ENCODE peak calls at places on chromosomes 1 and 21, in eight cellular contexts. One of them, this sample, is unnamed.

GRCh38 chr1:83418558-83418957 is 580.4 kb downstream of the TTLL7 start:
- DNase-seq in cardiac muscle cell: no peak
- DNase-seq in upper lobe of left lung: no peak
- DNase-seq in nephron progenitor cell: no peak
- DNase-seq in dorsolateral prefrontal cortex: no peak
- DNase-seq in RWPE1: no peak
- DNase-seq in heart right ventricle: no peak
- DNase-seq in GM13977: no peak
- DNase-seq in this sample: no peak

GRCh38 chr1:15409400-15410222 is at the start of gene EFHD2:
- DNase-seq in nephron progenitor cell: peak; percentile 86
- DNase-seq in RWPE1: peak; percentile 80
- DNase-seq in GM13977: peak; percentile 96
- DNase-seq in upper lobe of left lung: peak; percentile 96
- DNase-seq in heart right ventricle: peak; percentile 85
- DNase-seq in cardiac muscle cell: peak; percentile 87
- DNase-seq in dorsolateral prefrontal cortex: no peak
- DNase-seq in this sample: peak; percentile 62

GRCh38 chr1:12153181-12153785 is 13.5 kb upstream of the TNFRSF1B start:
- DNase-seq in GM13977: no peak
- DNase-seq in cardiac muscle cell: no peak
- DNase-seq in RWPE1: no peak
- DNase-seq in upper lobe of left lung: peak; percentile 63
- DNase-seq in dorsolateral prefrontal cortex: peak; percentile 44
- DNase-seq in heart right ventricle: no peak
- DNase-seq in nephron progenitor cell: no peak
- DNase-seq in this sample: no peak

GRCh38 chr1:42037586-42037985 is 115.6 kb upstream of the GUCA2B start:
- DNase-seq in upper lobe of left lung: no peak
- DNase-seq in GM13977: no peak
- DNase-seq in RWPE1: no peak
- DNase-seq in dorsolateral prefrontal cortex: no peak
- DNase-seq in heart right ventricle: no peak
- DNase-seq in nephron progenitor cell: no peak
- DNase-seq in cardiac muscle cell: no peak
- DNase-seq in this sample: no peak

GRCh38 chr1:113488576-113489177 is 98.4 kb downstream of the MAGI3 start:
- DNase-seq in cardiac muscle cell: no peak
- DNase-seq in dorsolateral prefrontal cortex: no peak
- DNase-seq in RWPE1: no peak
- DNase-seq in nephron progenitor cell: no peak
- DNase-seq in GM13977: no peak
- DNase-seq in heart right ventricle: no peak
- DNase-seq in upper lobe of left lung: peak; percentile 13
- DNase-seq in this sample: no peak

GRCh38 chr1:10667815-10668214 is 128.6 kb downstream of the CASZ1 start:
- DNase-seq in RWPE1: no peak
- DNase-seq in upper lobe of left lung: peak; percentile 73
- DNase-seq in heart right ventricle: no peak
- DNase-seq in dorsolateral prefrontal cortex: no peak
- DNase-seq in GM13977: no peak
- DNase-seq in cardiac muscle cell: no peak
- DNase-seq in nephron progenitor cell: no peak
- DNase-seq in this sample: no peak

GRCh38 chr1:197180252-197180878 is 33.9 kb upstream of the ASPM start:
- DNase-seq in heart right ventricle: no peak
- DNase-seq in cardiac muscle cell: peak; percentile 50
- DNase-seq in GM13977: no peak
- DNase-seq in RWPE1: peak; percentile 57
- DNase-seq in upper lobe of left lung: no peak
- DNase-seq in nephron progenitor cell: no peak
- DNase-seq in dorsolateral prefrontal cortex: no peak
- DNase-seq in this sample: no peak

GRCh38 chr1:89815611-89816010 is 5.2 kb upstream of the LRRC8D start:
- DNase-seq in GM13977: no peak
- DNase-seq in RWPE1: no peak
- DNase-seq in upper lobe of left lung: no peak
- DNase-seq in cardiac muscle cell: no peak
- DNase-seq in heart right ventricle: no peak
- DNase-seq in nephron progenitor cell: no peak
- DNase-seq in dorsolateral prefrontal cortex: no peak
- DNase-seq in this sample: no peak

GRCh38 chr1:207698822-207699483 is 52.9 kb upstream of the CD46 start:
- DNase-seq in cardiac muscle cell: peak; percentile 76
- DNase-seq in heart right ventricle: peak; percentile 31
- DNase-seq in nephron progenitor cell: peak; percentile 61
- DNase-seq in dorsolateral prefrontal cortex: peak; percentile 43
- DNase-seq in RWPE1: peak; percentile 12
- DNase-seq in upper lobe of left lung: no peak
- DNase-seq in GM13977: no peak
- DNase-seq in this sample: no peak

GRCh38 chr21:36854391-36854790 is 112.1 kb downstream of the HLCS start:
- DNase-seq in cardiac muscle cell: peak; percentile 79
- DNase-seq in upper lobe of left lung: no peak
- DNase-seq in GM13977: peak; percentile 53
- DNase-seq in heart right ventricle: no peak
- DNase-seq in RWPE1: no peak
- DNase-seq in dorsolateral prefrontal cortex: peak; percentile 49
- DNase-seq in nephron progenitor cell: peak; percentile 64
- DNase-seq in this sample: peak; percentile 29

GRCh38 chr1:64378826-64379225 is 91.1 kb upstream of the CACHD1 start:
- DNase-seq in GM13977: no peak
- DNase-seq in upper lobe of left lung: no peak
- DNase-seq in dorsolateral prefrontal cortex: no peak
- DNase-seq in cardiac muscle cell: no peak
- DNase-seq in RWPE1: no peak
- DNase-seq in nephron progenitor cell: no peak
- DNase-seq in heart right ventricle: no peak
- DNase-seq in this sample: no peak

GRCh38 chr21:24844672-24845071 is 762.6 kb downstream of the MRPL39 start:
- DNase-seq in upper lobe of left lung: no peak
- DNase-seq in cardiac muscle cell: no peak
- DNase-seq in heart right ventricle: no peak
- DNase-seq in RWPE1: no peak
- DNase-seq in nephron progenitor cell: no peak
- DNase-seq in dorsolateral prefrontal cortex: no peak
- DNase-seq in GM13977: no peak
- DNase-seq in this sample: no peak

GRCh38 chr1:179953974-179954493 is 576 bp upstream of the CEP350 start:
- DNase-seq in RWPE1: no peak
- DNase-seq in dorsolateral prefrontal cortex: no peak
- DNase-seq in GM13977: peak; percentile 23
- DNase-seq in nephron progenitor cell: peak; percentile 12
- DNase-seq in heart right ventricle: no peak
- DNase-seq in upper lobe of left lung: no peak
- DNase-seq in cardiac muscle cell: no peak
- DNase-seq in this sample: no peak

GRCh38 chr1:39544327-39544726 is 32.3 kb downstream of the PABPC4 start:
- DNase-seq in heart right ventricle: no peak
- DNase-seq in dorsolateral prefrontal cortex: no peak
- DNase-seq in RWPE1: no peak
- DNase-seq in upper lobe of left lung: no peak
- DNase-seq in nephron progenitor cell: no peak
- DNase-seq in GM13977: no peak
- DNase-seq in cardiac muscle cell: no peak
- DNase-seq in this sample: no peak

GRCh38 chr1:95023399-95024050 is 49.2 kb downstream of the ALG14 start:
- DNase-seq in nephron progenitor cell: no peak
- DNase-seq in RWPE1: peak; percentile 58
- DNase-seq in cardiac muscle cell: no peak
- DNase-seq in dorsolateral prefrontal cortex: no peak
- DNase-seq in heart right ventricle: no peak
- DNase-seq in upper lobe of left lung: no peak
- DNase-seq in GM13977: no peak
- DNase-seq in this sample: no peak

GRCh38 chr1:233668725-233669294 is 54.9 kb downstream of the KCNK1 start:
- DNase-seq in cardiac muscle cell: no peak
- DNase-seq in dorsolateral prefrontal cortex: no peak
- DNase-seq in GM13977: peak; percentile 61
- DNase-seq in heart right ventricle: no peak
- DNase-seq in upper lobe of left lung: no peak
- DNase-seq in RWPE1: peak; percentile 77
- DNase-seq in nephron progenitor cell: no peak
- DNase-seq in this sample: no peak

GRCh38 chr1:201750934-201751333 is 78.0 kb upstream of the IPO9 start:
- DNase-seq in upper lobe of left lung: no peak
- DNase-seq in RWPE1: no peak
- DNase-seq in cardiac muscle cell: no peak
- DNase-seq in nephron progenitor cell: no peak
- DNase-seq in GM13977: no peak
- DNase-seq in heart right ventricle: no peak
- DNase-seq in dorsolateral prefrontal cortex: no peak
- DNase-seq in this sample: no peak

GRCh38 chr1:70143052-70143659 is 62.2 kb downstream of the LRRC40 start:
- DNase-seq in upper lobe of left lung: no peak
- DNase-seq in dorsolateral prefrontal cortex: no peak
- DNase-seq in heart right ventricle: no peak
- DNase-seq in RWPE1: no peak
- DNase-seq in nephron progenitor cell: no peak
- DNase-seq in cardiac muscle cell: no peak
- DNase-seq in GM13977: no peak
- DNase-seq in this sample: no peak

GRCh38 chr1:233695901-233696300 is 82.0 kb downstream of the KCNK1 start:
- DNase-seq in upper lobe of left lung: no peak
- DNase-seq in GM13977: no peak
- DNase-seq in heart right ventricle: no peak
- DNase-seq in dorsolateral prefrontal cortex: no peak
- DNase-seq in RWPE1: no peak
- DNase-seq in nephron progenitor cell: no peak
- DNase-seq in cardiac muscle cell: no peak
- DNase-seq in this sample: no peak

GRCh38 chr21:42105916-42106315 is 34.8 kb downstream of the UMODL1 start:
- DNase-seq in heart right ventricle: no peak
- DNase-seq in GM13977: no peak
- DNase-seq in cardiac muscle cell: no peak
- DNase-seq in RWPE1: no peak
- DNase-seq in dorsolateral prefrontal cortex: no peak
- DNase-seq in nephron progenitor cell: no peak
- DNase-seq in upper lobe of left lung: peak; percentile 72
- DNase-seq in this sample: no peak

GRCh38 chr21:36004441-36004840 is 55.9 kb downstream of the SETD4 start:
- DNase-seq in cardiac muscle cell: no peak
- DNase-seq in RWPE1: no peak
- DNase-seq in GM13977: no peak
- DNase-seq in upper lobe of left lung: no peak
- DNase-seq in dorsolateral prefrontal cortex: no peak
- DNase-seq in heart right ventricle: no peak
- DNase-seq in nephron progenitor cell: no peak
- DNase-seq in this sample: no peak

GRCh38 chr1:185045793-185046441 is 559 bp downstream of the RNF2 start:
- DNase-seq in heart right ventricle: no peak
- DNase-seq in GM13977: peak; percentile 73
- DNase-seq in dorsolateral prefrontal cortex: peak; percentile 29
- DNase-seq in RWPE1: peak; percentile 60
- DNase-seq in upper lobe of left lung: no peak
- DNase-seq in nephron progenitor cell: peak; percentile 71
- DNase-seq in cardiac muscle cell: peak; percentile 81
- DNase-seq in this sample: peak; percentile 41

GRCh38 chr1:14810631-14811325 is 212.3 kb downstream of the KAZN start:
- DNase-seq in dorsolateral prefrontal cortex: no peak
- DNase-seq in nephron progenitor cell: no peak
- DNase-seq in upper lobe of left lung: peak; percentile 37
- DNase-seq in RWPE1: no peak
- DNase-seq in heart right ventricle: no peak
- DNase-seq in cardiac muscle cell: no peak
- DNase-seq in GM13977: no peak
- DNase-seq in this sample: no peak

DNA sequence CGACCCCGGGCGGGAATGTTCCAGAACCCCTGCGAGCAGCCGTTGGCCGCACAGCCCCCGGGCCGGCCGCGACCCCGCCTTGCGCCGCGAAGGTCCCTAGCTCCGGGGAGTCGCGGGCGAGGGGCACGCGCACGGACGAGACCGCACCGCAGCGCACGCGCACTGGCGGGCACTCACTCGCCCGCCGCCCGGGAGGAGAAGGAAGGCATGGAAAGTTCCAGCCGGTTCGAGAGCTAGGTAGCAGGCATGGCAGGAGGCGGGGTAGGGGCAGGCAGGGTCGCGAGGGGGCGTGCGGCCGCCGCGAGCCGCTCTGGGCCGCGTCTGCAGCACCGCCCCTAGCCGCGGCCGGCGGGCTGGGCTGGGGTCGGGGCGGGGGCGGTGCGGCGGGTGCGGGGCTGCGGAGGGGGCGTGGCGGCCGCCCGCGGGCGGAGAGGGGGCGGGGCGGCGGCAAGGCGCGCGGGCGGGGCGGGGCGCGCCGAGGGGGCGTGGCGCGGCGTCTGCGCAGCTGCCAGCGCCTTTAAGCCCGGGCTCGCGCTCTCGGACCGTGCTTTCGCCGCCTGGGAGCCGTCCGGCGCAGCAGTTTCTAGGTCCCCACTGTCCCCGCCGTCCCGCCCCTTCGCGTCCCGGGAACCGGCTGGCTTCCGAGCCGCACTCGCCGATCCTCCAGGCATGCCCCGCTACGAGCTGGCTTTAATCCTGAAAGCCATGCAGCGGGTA is at the start of the genes MRPS6 and SLC5A3:
- DNase-seq in upper lobe of left lung: peak; percentile 96
- DNase-seq in heart right ventricle: peak; percentile 88
- DNase-seq in GM13977: peak; percentile 92
- DNase-seq in RWPE1: peak; percentile 69
- DNase-seq in cardiac muscle cell: peak; percentile 94
- DNase-seq in nephron progenitor cell: peak; percentile 90
- DNase-seq in dorsolateral prefrontal cortex: peak; percentile 77
- DNase-seq in this sample: peak; percentile 19
- TF ChIP-seq CTCF in upper lobe of left lung: no peak
- TF ChIP-seq CTCF in heart right ventricle: no peak
- TF ChIP-seq CTCF in GM13977: peak; percentile 27
- TF ChIP-seq CTCF in RWPE1: no peak
- TF ChIP-seq CTCF in cardiac muscle cell: no peak
- TF ChIP-seq CTCF in nephron progenitor cell: no peak
- TF ChIP-seq CTCF in dorsolateral prefrontal cortex: no peak
- TF ChIP-seq CTCF in this sample: peak; percentile 40

GRCh38 chr21:34912022-34912933 is 136.8 kb downstream of the RUNX1 start:
- DNase-seq in RWPE1: no peak
- DNase-seq in GM13977: no peak
- DNase-seq in cardiac muscle cell: no peak
- DNase-seq in dorsolateral prefrontal cortex: no peak
- DNase-seq in heart right ventricle: no peak
- DNase-seq in nephron progenitor cell: no peak
- DNase-seq in upper lobe of left lung: no peak
- DNase-seq in this sample: no peak
- TF ChIP-seq CTCF in RWPE1: no peak
- TF ChIP-seq CTCF in GM13977: peak; percentile 16
- TF ChIP-seq CTCF in cardiac muscle cell: no peak
- TF ChIP-seq CTCF in dorsolateral prefrontal cortex: no peak
- TF ChIP-seq CTCF in heart right ventricle: no peak
- TF ChIP-seq CTCF in nephron progenitor cell: no peak
- TF ChIP-seq CTCF in upper lobe of left lung: no peak
- TF ChIP-seq CTCF in this sample: no peak

GRCh38 chr1:75136158-75136815 is 2.1 kb downstream of the LHX8 start:
- DNase-seq in dorsolateral prefrontal cortex: no peak
- DNase-seq in RWPE1: no peak
- DNase-seq in GM13977: no peak
- DNase-seq in upper lobe of left lung: peak; percentile 84
- DNase-seq in heart right ventricle: no peak
- DNase-seq in cardiac muscle cell: peak; percentile 72
- DNase-seq in nephron progenitor cell: peak; percentile 64
- DNase-seq in this sample: no peak
- TF ChIP-seq CTCF in dorsolateral prefrontal cortex: no peak
- TF ChIP-seq CTCF in RWPE1: no peak
- TF ChIP-seq CTCF in GM13977: no peak
- TF ChIP-seq CTCF in upper lobe of left lung: no peak
- TF ChIP-seq CTCF in heart right ventricle: no peak
- TF ChIP-seq CTCF in cardiac muscle cell: no peak
- TF ChIP-seq CTCF in nephron progenitor cell: no peak
- TF ChIP-seq CTCF in this sample: no peak

GRCh38 chr1:181504294-181505115 is 21.2 kb downstream of the CACNA1E start:
- DNase-seq in nephron progenitor cell: peak; percentile 35
- DNase-seq in RWPE1: no peak
- DNase-seq in dorsolateral prefrontal cortex: no peak
- DNase-seq in upper lobe of left lung: no peak
- DNase-seq in cardiac muscle cell: peak; percentile 61
- DNase-seq in GM13977: peak; percentile 57
- DNase-seq in heart right ventricle: no peak
- DNase-seq in this sample: no peak
- TF ChIP-seq CTCF in nephron progenitor cell: peak; percentile 54
- TF ChIP-seq CTCF in RWPE1: no peak
- TF ChIP-seq CTCF in dorsolateral prefrontal cortex: peak; percentile 13
- TF ChIP-seq CTCF in upper lobe of left lung: no peak
- TF ChIP-seq CTCF in cardiac muscle cell: peak; percentile 31
- TF ChIP-seq CTCF in GM13977: peak; percentile 69
- TF ChIP-seq CTCF in heart right ventricle: no peak
- TF ChIP-seq CTCF in this sample: peak; percentile 51